ENCODE peak calls at places on chromosome 5, in nine cellular contexts. C, N, E, H, I, R, S, A and K are unnamed samples.

GRCh38 chr5:112267231-112267630 is 151.8 kb downstream of the EPB41L4A start:
- DNase-seq in C (no peak), N (no peak), E (no peak), H (no peak), I (no peak), R (no peak), S (no peak), A (no peak), K (no peak)

GRCh38 chr5:99061299-99061698 is 132.5 kb upstream of the CHD1 start:
- DNase-seq in C (no peak), N (no peak), E (no peak), H (no peak), I (no peak), R (no peak), S (no peak), A (no peak), K (no peak)

GRCh38 chr5:103458497-103459040 is 104.0 kb downstream of the NUDT12 start:
- DNase-seq in C (no peak), N (no peak), E (no peak), H (peak; percentile 38), I (no peak), R (no peak), S (no peak), A (no peak), K (no peak)

GRCh38 chr5:35488786-35489185 is 128.9 kb upstream of the SPEF2 start:
- DNase-seq in C (no peak), N (no peak), E (no peak), H (no peak), I (no peak), R (no peak), S (no peak), A (no peak), K (no peak)

GRCh38 chr5:147167529-147167928 is 67.3 kb upstream of the STK32A start:
- DNase-seq in C (no peak), N (no peak), E (no peak), H (peak; percentile 20), I (no peak), R (no peak), S (no peak), A (no peak), K (no peak)

GRCh38 chr5:36688722-36689121 is 82.3 kb downstream of the SLC1A3 start:
- DNase-seq in C (no peak), N (peak; percentile 29), E (peak; percentile 32), H (no peak), I (peak; percentile 38), R (no peak), S (no peak), A (no peak), K (no peak)

GRCh38 chr5:44783916-44784315 is 24.8 kb upstream of the MRPS30 start:
- DNase-seq in C (no peak), N (no peak), E (no peak), H (no peak), I (no peak), R (no peak), S (no peak), A (no peak), K (no peak)

GRCh38 chr5:40680741-40681350 is 1.1 kb downstream of the PTGER4 start:
- DNase-seq in C (peak; percentile 20), N (no peak), E (no peak), H (no peak), I (peak; percentile 44), R (peak; percentile 79), S (peak; percentile 78), A (peak; percentile 75), K (no peak)

GRCh38 chr5:88890070-88890781 is 7.2 kb upstream of the MEF2C start:
- DNase-seq in C (no peak), N (no peak), E (no peak), H (no peak), I (no peak), R (no peak), S (no peak), A (no peak), K (no peak)

GRCh38 chr5:82512025-82512424 is 233.9 kb upstream of the RPS23 start:
- DNase-seq in C (no peak), N (no peak), E (no peak), H (no peak), I (no peak), R (no peak), S (no peak), A (no peak), K (no peak)

GRCh38 chr5:56302027-56302426 is 68.9 kb upstream of the ANKRD55 start:
- DNase-seq in C (no peak), N (no peak), E (no peak), H (peak; percentile 51), I (no peak), R (no peak), S (no peak), A (no peak), K (no peak)

GRCh38 chr5:171596391-171596878 is 177.0 kb downstream of the FGF18 start:
- DNase-seq in C (no peak), N (no peak), E (no peak), H (peak; percentile 95), I (no peak), R (peak; percentile 85), S (no peak), A (peak; percentile 53), K (peak; percentile 55)

GRCh38 chr5:37839441-37840035 is 303 bp downstream of the GDNF start:
- DNase-seq in C (no peak), N (no peak), E (peak; percentile 57), H (peak; percentile 71), I (peak; percentile 73), R (no peak), S (no peak), A (peak; percentile 82), K (no peak)
- H3K4me3 ChIP-seq in C (no peak overlapping the region), N (no peak overlapping the region), E (peak overlapping the region; percentile 58), H (no peak overlapping the region), I (peak overlapping the region; percentile 49), R (peak overlapping the region; percentile 18), S (peak overlapping the region; percentile 57), A (peak overlapping the region; percentile 53), K (peak overlapping the region; percentile 73)

GRCh38 chr5:134224905-134225779 is 731 bp downstream of the PPP2CA start:
- DNase-seq in C (peak; percentile 33), N (no peak), E (peak; percentile 55), H (peak; percentile 82), I (peak; percentile 93), R (peak; percentile 89), S (peak; percentile 79), A (peak; percentile 90), K (peak; percentile 15)
- TF ChIP-seq CTCF in C (no peak), N (no peak), E (no peak), H (no peak), I (peak; percentile 21), R (no peak), S (peak; percentile 18), A (no peak), K (no peak)

GRCh38 chr5:4083591-4084337 is 488.1 kb downstream of the IRX1 start:
- DNase-seq in C (no peak), N (no peak), E (no peak), H (peak; percentile 59), I (no peak), R (no peak), S (no peak), A (no peak), K (no peak)

GRCh38 chr5:4093970-4094369 is 498.3 kb downstream of the IRX1 start:
- DNase-seq in C (no peak), N (no peak), E (no peak), H (no peak), I (no peak), R (no peak), S (no peak), A (no peak), K (no peak)

GRCh38 chr5:4087110-4087509 is 491.5 kb downstream of the IRX1 start:
- DNase-seq in C (no peak), N (no peak), E (no peak), H (no peak), I (no peak), R (no peak), S (no peak), A (no peak), K (no peak)

GRCh38 chr5:4086081-4086480 is 490.4 kb downstream of the IRX1 start:
- DNase-seq in C (no peak), N (no peak), E (no peak), H (no peak), I (no peak), R (no peak), S (no peak), A (no peak), K (no peak)

DNA sequence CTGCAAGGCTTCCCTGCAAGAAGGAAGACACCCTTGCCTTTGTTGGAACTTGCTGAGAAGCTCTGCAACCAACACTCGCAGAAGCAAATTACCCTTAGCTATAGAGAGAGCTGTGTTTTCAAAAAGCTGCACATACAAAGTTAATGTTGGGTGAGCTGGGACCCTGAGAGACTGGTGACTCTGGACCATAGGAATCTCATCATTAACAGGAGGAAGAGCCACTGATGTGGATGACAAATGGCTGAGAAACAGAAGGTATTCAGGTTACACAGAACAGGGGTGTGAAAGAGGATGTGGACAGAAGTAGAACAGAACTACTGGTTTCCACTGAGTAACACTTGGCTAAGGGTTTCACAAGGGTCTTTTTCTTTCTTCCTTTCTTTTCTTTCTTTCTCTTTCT is 493.5 kb downstream of the IRX1 start:
- DNase-seq in C (no peak), N (no peak), E (no peak), H (peak; percentile 61), I (no peak), R (no peak), S (no peak), A (no peak), K (no peak)
- H3K9me3 ChIP-seq in C (no peaks in the 10 kb centered on the region), N (peaks cover 21% of the 10 kb centered on the region), E (no peaks in the 10 kb centered on the region), H (no peaks in the 10 kb centered on the region), I (no peaks in the 10 kb centered on the region), R (no peaks in the 10 kb centered on the region), S (no peaks in the 10 kb centered on the region), A (no peaks in the 10 kb centered on the region), K (no peaks in the 10 kb centered on the region)

GRCh38 chr5:157193699-157194424 is 13.2 kb downstream of the ITK start:
- DNase-seq in C (no peak), N (no peak), E (no peak), H (no peak), I (no peak), R (no peak), S (peak; percentile 66), A (no peak), K (no peak)

GRCh38 chr5:157188270-157188669 is 7.6 kb downstream of the ITK start:
- DNase-seq in C (no peak), N (no peak), E (no peak), H (no peak), I (no peak), R (no peak), S (no peak), A (no peak), K (no peak)

GRCh38 chr5:157186309-157187045 is 5.8 kb downstream of the ITK start:
- DNase-seq in C (no peak), N (no peak), E (no peak), H (no peak), I (no peak), R (no peak), S (no peak), A (no peak), K (no peak)

GRCh38 chr5:157187046-157187754 is 6.6 kb downstream of the ITK start:
- DNase-seq in C (no peak), N (no peak), E (no peak), H (no peak), I (peak; percentile 23), R (no peak), S (no peak), A (no peak), K (no peak)

DNA sequence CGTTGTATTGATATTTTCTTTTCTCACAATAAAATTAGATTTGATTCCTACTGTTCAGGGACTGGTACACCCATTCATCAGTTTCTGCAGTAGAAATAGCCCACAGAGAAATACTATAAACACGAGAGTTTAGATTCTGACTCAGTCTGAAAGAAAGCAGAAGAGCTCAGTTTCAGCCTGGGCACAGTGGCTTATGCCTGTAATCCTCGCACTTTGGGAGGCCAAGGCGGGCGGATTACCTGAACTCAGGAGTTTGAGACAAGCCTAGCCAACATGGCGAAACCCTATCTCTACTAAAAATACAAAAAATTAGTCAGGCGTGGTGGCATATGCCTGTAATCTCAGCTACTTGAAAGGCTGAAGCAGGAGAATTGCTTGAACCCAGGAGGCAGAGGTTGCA is 8.6 kb downstream of the ITK start:
- DNase-seq in C (no peak), N (no peak), E (no peak), H (no peak), I (no peak), R (no peak), S (no peak), A (no peak), K (no peak)
- H3K4me3 ChIP-seq in C (peak overlapping the region; percentile 40), N (no peak overlapping the region), E (no peak overlapping the region), H (no peak overlapping the region), I (no peak overlapping the region), R (no peak overlapping the region), S (no peak overlapping the region), A (no peak overlapping the region), K (no peak overlapping the region)